ENCODE peak calls at places on chromosomes 16 and 17, in four cellular contexts. J, B, X and Y are unnamed samples.

GRCh38 chr16:28202147-28202746 is 9.5 kb downstream of the XPO6 start:
- DNase-seq in B (no peak), J (no peak), X (no peak), Y (no peak)

GRCh38 chr17:35816723-35817122 is 7.4 kb downstream of the TAF15 start:
- DNase-seq in J (no peak), X (no peak), B (no peak), Y (no peak)

GRCh38 chr17:61750656-61751055 is 112.7 kb downstream of the BRIP1 start:
- DNase-seq in X (no peak), B (no peak), J (no peak), Y (no peak)

GRCh38 chr17:11996722-11997146 is 541 bp downstream of the ZNF18 start:
- DNase-seq in B (peak; percentile 48), X (peak; percentile 50), J (peak; percentile 43), Y (no peak)

GRCh38 chr16:29807426-29808218 is 1.3 kb downstream of the MAZ start:
- DNase-seq in B (peak; percentile 96), J (peak; percentile 93), X (peak; percentile 96), Y (peak; percentile 79)

GRCh38 chr16:83980794-83981193 is 12.8 kb downstream of the NECAB2 start:
- DNase-seq in J (no peak), X (no peak), B (no peak), Y (no peak)

GRCh38 chr16:10992112-10992511 is 47.7 kb downstream of the CLEC16A start:
- DNase-seq in B (peak; percentile 91), J (peak; percentile 59), X (peak; percentile 75), Y (no peak)

GRCh38 chr16:84722068-84722467 is 22.3 kb downstream of the USP10 start:
- DNase-seq in J (no peak), B (no peak), X (no peak), Y (no peak)

GRCh38 chr16:30844346-30844670 is 49.6 kb downstream of the BCL7C start:
- DNase-seq in X (no peak), J (no peak), B (no peak), Y (no peak)

GRCh38 chr17:2711608-2712299 is at the start of gene CLUH:
- DNase-seq in X (peak; percentile 98), J (peak; percentile 97), B (peak; percentile 97), Y (peak; percentile 84)

GRCh38 chr16:27813591-27813990 is 249.9 kb downstream of the GSG1L start:
- DNase-seq in J (no peak), B (no peak), X (no peak), Y (no peak)

GRCh38 chr17:56230660-56231059 is 77.4 kb downstream of the ANKFN1 start:
- DNase-seq in B (peak; percentile 45), J (peak; percentile 83), X (peak; percentile 7), Y (no peak)

GRCh38 chr17:77371117-77371887 is 230.5 kb downstream of the SEC14L1 start:
- DNase-seq in B (peak; percentile 81), X (no peak), J (peak; percentile 87), Y (peak; percentile 4)

GRCh38 chr16:1823821-1824220 is 2.8 kb downstream of the HAGH start:
- DNase-seq in X (peak; percentile 75), J (peak; percentile 20), B (peak; percentile 47), Y (peak; percentile 42)
- TF ChIP-seq CTCF in X (peak; percentile 30), J (peak; percentile 4), B (no peak), Y (no peak)

GRCh38 chr16:59410451-59410850 is 676.3 kb upstream of the GOT2 start:
- DNase-seq in J (no peak), B (no peak), X (no peak), Y (no peak)

DNA sequence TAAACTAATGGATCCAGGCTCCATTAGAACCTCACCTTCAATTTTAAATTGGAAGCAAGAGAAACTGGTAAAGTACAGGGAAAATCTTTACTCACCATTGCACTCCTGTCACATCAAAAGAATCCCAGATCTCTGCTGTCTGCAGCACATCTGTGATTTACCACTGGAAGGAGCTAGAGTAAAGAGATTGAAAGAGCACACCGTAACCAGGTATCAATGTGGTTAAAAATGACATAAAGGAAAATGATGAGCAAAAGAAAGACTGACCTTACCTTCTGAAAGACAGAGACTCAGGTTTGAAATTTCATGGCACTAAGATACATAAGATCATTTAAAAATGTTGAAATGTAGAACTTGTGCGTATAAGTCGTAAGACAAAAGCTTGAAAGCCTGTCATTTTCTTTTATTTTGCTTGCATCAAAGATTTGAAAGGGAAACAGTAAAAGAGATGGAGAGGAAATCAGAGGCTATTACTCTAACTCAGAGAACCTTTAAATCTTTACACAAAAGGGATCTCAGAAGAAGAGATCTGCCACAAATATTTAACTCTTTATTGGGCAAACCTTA is 678.2 kb upstream of the GOT2 start:
- DNase-seq in J (no peak), X (peak; percentile 22), B (peak; percentile 28), Y (no peak)
- TF ChIP-seq CTCF in J (peak; percentile 47), X (peak; percentile 25), B (peak; percentile 50), Y (no peak)

GRCh38 chr16:63719926-63720325 is 1401.9 kb downstream of the CDH11 start:
- DNase-seq in X (no peak), J (no peak), B (no peak), Y (no peak)

GRCh38 chr16:63714876-63715275 is 1407.0 kb downstream of the CDH11 start:
- DNase-seq in B (no peak), J (no peak), X (no peak), Y (no peak)

GRCh38 chr16:63720848-63721247 is 1401.0 kb downstream of the CDH11 start:
- DNase-seq in X (no peak), B (no peak), J (no peak), Y (no peak)
- TF ChIP-seq CTCF in X (peak; percentile 7), B (no peak), J (peak; percentile 48), Y (no peak)

GRCh38 chr16:70614208-70614951 is 32.0 kb upstream of the IL34 start:
- DNase-seq in X (no peak), B (no peak), J (no peak), Y (no peak)
- TF ChIP-seq CTCF in X (no peak), B (no peak), J (no peak), Y (no peak)

GRCh38 chr16:67326472-67327309 is at the start of the genes KCTD19 and LRRC36:
- DNase-seq in X (no peak), B (no peak), J (no peak), Y (peak; percentile 96)

GRCh38 chr16:67329901-67330300 is 3.3 kb downstream of the LRRC36 start:
- DNase-seq in J (no peak), X (no peak), B (no peak), Y (no peak)

GRCh38 chr16:67327774-67328173 is 1.2 kb downstream of the LRRC36 start:
- DNase-seq in B (no peak), X (no peak), J (no peak), Y (no peak)

DNA sequence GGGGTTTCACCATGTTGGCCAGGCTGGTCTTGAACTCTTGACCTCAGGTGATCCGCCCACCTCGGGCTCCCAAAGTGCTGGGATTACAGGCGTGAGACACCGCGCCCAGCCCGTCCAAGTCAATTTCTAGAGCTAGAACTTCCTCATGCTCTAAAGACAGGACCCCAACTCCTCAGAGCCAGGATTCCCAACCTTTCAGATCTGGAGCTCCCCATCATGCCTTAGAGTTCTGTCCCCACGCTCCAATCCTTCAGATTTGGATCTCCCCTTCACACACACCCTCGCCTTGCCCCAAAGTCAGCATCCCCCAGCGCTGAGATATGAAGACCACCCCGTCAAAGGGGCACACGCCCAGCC is 448 bp downstream of the KCTD19 start:
- DNase-seq in J (no peak), X (no peak), B (no peak), Y (no peak)
- TF ChIP-seq CTCF in J (no peak), X (no peak), B (no peak), Y (no peak)

GRCh38 chr17:43327834-43328420 is 70.9 kb upstream of the ARL4D start:
- DNase-seq in B (no peak), X (no peak), J (no peak), Y (no peak)

GRCh38 chr17:43327421-43327820 is 71.4 kb upstream of the ARL4D start:
- DNase-seq in X (no peak), B (peak; percentile 23), J (peak; percentile 13), Y (no peak)

GRCh38 chr17:43326490-43327275 is 72.1 kb upstream of the ARL4D start:
- DNase-seq in X (no peak), J (no peak), B (no peak), Y (no peak)

GRCh38 chr17:43328650-43329049 is 70.1 kb upstream of the ARL4D start:
- DNase-seq in X (no peak), B (no peak), J (no peak), Y (no peak)

DNA sequence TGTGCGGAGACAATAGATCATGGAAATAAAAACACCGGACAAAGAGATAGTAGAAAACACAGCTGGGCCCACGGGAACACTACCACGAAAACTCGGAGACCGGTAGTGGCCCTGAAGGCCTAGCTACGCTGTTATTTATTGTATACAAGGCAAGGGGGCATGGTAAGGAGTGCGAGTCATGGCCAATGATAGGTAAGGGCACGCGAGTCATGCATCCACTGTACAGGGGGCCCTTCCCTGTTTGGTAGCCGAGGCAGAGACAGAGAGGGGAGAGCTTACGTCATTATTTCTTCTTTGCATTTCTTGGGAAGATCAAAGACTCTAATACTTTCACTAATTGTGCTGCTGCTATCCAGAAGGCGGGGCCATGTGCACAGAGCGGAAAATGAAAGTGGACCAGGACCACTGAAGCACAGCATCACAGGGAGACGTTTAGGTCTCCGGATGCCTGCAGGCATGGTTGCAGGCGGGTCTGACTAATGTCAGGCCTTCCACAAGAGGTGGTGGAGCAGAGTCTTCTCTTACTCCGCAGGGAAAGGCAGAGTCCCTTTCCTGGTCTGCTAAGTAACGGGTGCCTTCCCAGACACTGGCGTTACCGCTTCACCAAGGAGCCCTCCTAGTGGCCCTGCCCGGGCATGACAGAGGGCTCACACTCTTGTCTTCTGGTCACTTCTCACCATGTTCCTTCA is 74.4 kb upstream of the ARL4D start:
- DNase-seq in X (no peak), J (peak; percentile 32), B (no peak), Y (no peak)
- TF ChIP-seq CTCF in X (peak; percentile 12), J (peak; percentile 35), B (no peak), Y (peak; percentile 28)

GRCh38 chr17:9002610-9003354 is 18.5 kb upstream of the NTN1 start:
- DNase-seq in J (no peak), X (no peak), B (peak; percentile 30), Y (peak; percentile 75)
- TF ChIP-seq CTCF in J (no peak), X (no peak), B (peak; percentile 10), Y (peak; percentile 29)

DNA sequence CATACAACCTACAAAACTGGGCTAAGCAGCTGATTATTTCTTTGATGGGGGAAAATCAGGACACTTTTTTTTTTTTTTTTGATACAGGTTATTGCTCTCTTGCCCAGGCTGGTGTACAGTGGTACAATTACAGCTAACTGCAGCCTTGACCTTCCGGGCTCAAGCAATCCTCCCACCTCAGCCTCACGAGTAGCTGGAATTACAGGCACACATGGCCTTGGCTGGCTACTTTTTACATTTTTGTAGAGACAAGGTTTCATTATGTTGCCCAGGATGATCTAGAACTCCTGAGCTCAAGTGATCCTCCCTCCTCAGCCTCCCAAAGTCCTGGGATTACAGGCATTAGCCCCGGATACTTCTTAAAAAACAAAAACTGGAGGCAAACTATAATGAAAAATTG is 20.6 kb upstream of the TMEM97 start:
- DNase-seq in X (no peak), J (no peak), B (no peak), Y (no peak)
- TF ChIP-seq CTCF in X (no peak), J (no peak), B (no peak), Y (no peak)